ENCODE peak calls at places on chromosome 10, in four cellular contexts. N, G, J and V are unnamed samples.

GRCh38 chr10:85786401-85786899 is 580.1 kb downstream of the GRID1 start:
- DNase-seq in J (no peak), N (no peak), G (no peak), V (no peak)

GRCh38 chr10:62456611-62457101 is 82.5 kb downstream of the ZNF365 start:
- DNase-seq in J (peak; percentile 6), N (no peak), G (no peak), V (no peak)

GRCh38 chr10:46220872-46221538 is 65.8 kb upstream of the ANTXRL start:
- DNase-seq in N (no peak), J (no peak), G (no peak), V (no peak)

GRCh38 chr10:131514454-131514853 is 202.9 kb upstream of the TCERG1L start:
- DNase-seq in G (no peak), J (no peak), N (no peak), V (no peak)

GRCh38 chr10:37854606-37855005 is 2.8 kb downstream of the ZNF248 start:
- DNase-seq in N (no peak), J (no peak), G (no peak), V (no peak)

GRCh38 chr10:28179490-28180099 is 123.3 kb downstream of the MPP7 start:
- DNase-seq in J (peak; percentile 62), N (no peak), G (peak; percentile 49), V (no peak)

GRCh38 chr10:114307731-114308130 is 68.7 kb downstream of the VWA2 start:
- DNase-seq in G (no peak), N (no peak), J (no peak), V (no peak)

GRCh38 chr10:98316661-98317060 is 48.7 kb upstream of the LOXL4 start:
- DNase-seq in N (no peak), G (peak; percentile 32), J (peak; percentile 67), V (no peak)

GRCh38 chr10:133160813-133161471 is 923 bp downstream of the KNDC1 start:
- DNase-seq in G (no peak), J (no peak), N (peak; percentile 42), V (no peak)

GRCh38 chr10:65968437-65968836 is 957.4 kb upstream of the LRRTM3 start:
- DNase-seq in N (no peak), J (no peak), G (no peak), V (no peak)

GRCh38 chr10:43448742-43449141 is 11.8 kb downstream of the ZNF487 start:
- DNase-seq in N (no peak), G (no peak), J (no peak), V (no peak)

GRCh38 chr10:50358925-50359687 is 107.8 kb upstream of the ASAH2 start:
- DNase-seq in N (no peak), J (peak; percentile 18), G (no peak), V (no peak)

GRCh38 chr10:86152911-86153310 is 213.7 kb downstream of the GRID1 start:
- DNase-seq in N (no peak), J (no peak), G (no peak), V (no peak)

GRCh38 chr10:122786269-122786668 is 59.4 kb downstream of the CUZD1 start:
- DNase-seq in J (peak; percentile 33), N (no peak), G (peak; percentile 7), V (no peak)

GRCh38 chr10:36003688-36004087 is 361.6 kb upstream of the FZD8 start:
- DNase-seq in J (no peak), N (no peak), G (no peak), V (no peak)

GRCh38 chr10:34299105-34299611 is 515.9 kb downstream of the PARD3 start:
- DNase-seq in G (peak; percentile 75), J (peak; percentile 55), N (no peak), V (no peak)

GRCh38 chr10:75099952-75100763 is 11.3 kb upstream of the SAMD8 start:
- DNase-seq in J (peak; percentile 52), G (peak; percentile 48), N (peak; percentile 85), V (peak; percentile 81)

GRCh38 chr10:95277201-95277570 is 13.6 kb downstream of the PDLIM1 start:
- DNase-seq in N (no peak), J (no peak), G (no peak), V (no peak)

GRCh38 chr10:94218496-94219183 is 144.1 kb downstream of the NOC3L start:
- DNase-seq in J (peak; percentile 47), N (no peak), G (no peak), V (no peak)

GRCh38 chr10:119625570-119626280 is 25.5 kb upstream of the BAG3 start:
- DNase-seq in J (no peak), N (no peak), G (no peak), V (no peak)

GRCh38 chr10:35667270-35667889 is 25.3 kb upstream of the FZD8 start:
- DNase-seq in N (no peak), G (no peak), J (no peak), V (no peak)

GRCh38 chr10:4656576-4657194 is 169.3 kb upstream of the AKR1E2 start:
- DNase-seq in J (peak; percentile 67), N (no peak), G (peak; percentile 54), V (peak; percentile 28)

GRCh38 chr10:62083413-62083794 is 181.9 kb downstream of the ARID5B start:
- DNase-seq in N (no peak), J (no peak), G (peak; percentile 61), V (no peak)

GRCh38 chr10:92387289-92387940 is 96.4 kb downstream of the MARCHF5 start:
- DNase-seq in N (no peak), J (peak; percentile 75), G (peak; percentile 63), V (no peak)

GRCh38 chr10:108393111-108393510 is 1228.6 kb upstream of the SORCS1 start:
- DNase-seq in G (no peak), J (peak; percentile 26), N (no peak), V (no peak)

GRCh38 chr10:112721080-112721698 is 228.9 kb upstream of the TCF7L2 start:
- DNase-seq in N (no peak), G (peak; percentile 35), J (peak; percentile 53), V (no peak)

GRCh38 chr10:94747838-94748237 is 14.6 kb upstream of the CYP2C19 start:
- DNase-seq in J (no peak), G (no peak), N (no peak), V (no peak)

GRCh38 chr10:1344408-1344807 is 288.2 kb downstream of the WDR37 start:
- DNase-seq in J (no peak), G (no peak), N (no peak), V (no peak)

GRCh38 chr10:63720072-63720537 is 198.9 kb downstream of the REEP3 start:
- DNase-seq in G (peak; percentile 53), J (peak; percentile 45), N (no peak), V (no peak)

GRCh38 chr10:70960316-70960715 is 72.0 kb upstream of the PCBD1 start:
- DNase-seq in G (no peak), N (no peak), J (no peak), V (no peak)
- H3K27ac ChIP-seq in G (no peak overlapping the region), N (no peak overlapping the region), J (no peak overlapping the region), V (no peak overlapping the region)

GRCh38 chr10:69097729-69098128 is 9.8 kb downstream of the SRGN start:
- DNase-seq in G (no peak), J (no peak), N (no peak), V (no peak)

GRCh38 chr10:69096045-69096444 is 8.1 kb downstream of the SRGN start:
- DNase-seq in J (no peak), N (no peak), G (no peak), V (no peak)

GRCh38 chr10:69090687-69091450 is 3.0 kb downstream of the SRGN start:
- DNase-seq in J (no peak), N (no peak), G (no peak), V (no peak)

GRCh38 chr10:69092959-69093850 is 5.3 kb downstream of the SRGN start:
- DNase-seq in G (peak; percentile 80), J (peak; percentile 89), N (peak; percentile 63), V (peak; percentile 70)

DNA sequence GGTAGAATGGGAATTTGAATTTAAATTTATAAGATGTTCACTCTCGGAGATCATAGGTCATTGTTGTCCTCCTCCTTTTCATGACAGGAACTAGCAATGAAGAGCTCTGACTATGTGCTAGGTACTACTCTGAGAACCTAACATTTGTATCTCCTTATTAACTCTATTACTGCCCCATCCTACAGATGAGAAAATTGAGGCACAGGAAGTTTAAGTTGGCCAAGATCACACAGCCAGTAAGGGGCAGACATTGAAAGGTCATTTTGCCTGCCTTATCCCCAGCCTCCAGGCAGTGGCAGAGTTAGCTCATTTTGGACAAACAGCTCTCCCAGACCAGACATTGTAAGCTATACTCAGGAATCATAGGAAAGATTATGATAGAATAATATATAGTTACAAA is 6.0 kb downstream of the SRGN start:
- DNase-seq in N (no peak), G (no peak), J (peak; percentile 33), V (no peak)
- TF ChIP-seq CTCF in N (no peak), G (peak; percentile 26), J (peak; percentile 32), V (no peak)

GRCh38 chr10:103849212-103849877 is 6.0 kb downstream of the SH3PXD2A start:
- DNase-seq in G (no peak), N (no peak), J (no peak), V (no peak)
- H3K4me3 ChIP-seq in G (no peak overlapping the region), N (no peak overlapping the region), J (no peak overlapping the region), V (peak overlapping the region; percentile 4)

DNA sequence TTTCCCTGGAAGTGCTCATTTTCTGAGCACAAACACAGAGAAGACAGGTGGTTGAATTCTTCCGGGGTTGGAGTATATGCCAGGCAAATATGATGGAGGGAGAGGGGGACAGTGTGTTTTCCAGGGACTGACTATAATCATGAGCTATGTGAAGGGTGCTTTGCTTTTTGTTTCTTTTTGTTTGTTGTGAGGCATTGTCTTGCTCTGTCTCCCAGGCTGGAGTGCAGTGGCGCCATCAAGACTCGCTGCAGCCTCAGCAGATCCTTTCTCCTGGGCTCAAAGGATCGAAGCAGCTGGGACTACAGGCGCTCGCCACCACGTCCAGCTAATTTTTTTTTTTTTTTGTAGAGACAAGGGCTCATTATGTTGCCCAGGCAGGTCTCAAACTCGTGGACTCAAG is 47.3 kb upstream of the CPN1 start:
- DNase-seq in G (no peak), J (no peak), N (no peak), V (no peak)
- H3K27ac ChIP-seq in G (no peak overlapping the region), J (no peak overlapping the region), N (no peak overlapping the region), V (no peak overlapping the region)

DNA sequence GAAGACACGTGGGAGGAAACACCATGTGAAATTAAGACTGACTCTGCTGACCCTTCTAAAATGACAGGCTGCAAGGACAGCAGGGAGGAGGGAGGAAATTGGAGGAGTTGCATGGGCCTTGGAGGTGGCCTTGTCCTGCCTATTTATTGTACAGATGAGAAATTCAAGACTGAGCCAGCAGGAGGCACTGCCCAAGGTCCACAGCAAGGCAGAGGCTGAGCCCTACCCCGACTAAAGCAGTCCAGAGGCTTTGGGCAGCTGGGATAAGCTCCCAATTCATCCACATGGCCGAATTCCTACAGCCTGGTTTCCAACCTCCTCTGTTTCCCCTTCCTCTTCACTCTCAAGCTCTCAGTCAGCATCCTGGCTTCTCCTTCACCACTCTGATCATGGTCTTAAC is 215.9 kb upstream of the ZMIZ1 start:
- DNase-seq in G (no peak), N (no peak), J (peak; percentile 4), V (no peak)
- TF ChIP-seq CTCF in G (peak; percentile 52), N (no peak), J (peak; percentile 22), V (no peak)

DNA sequence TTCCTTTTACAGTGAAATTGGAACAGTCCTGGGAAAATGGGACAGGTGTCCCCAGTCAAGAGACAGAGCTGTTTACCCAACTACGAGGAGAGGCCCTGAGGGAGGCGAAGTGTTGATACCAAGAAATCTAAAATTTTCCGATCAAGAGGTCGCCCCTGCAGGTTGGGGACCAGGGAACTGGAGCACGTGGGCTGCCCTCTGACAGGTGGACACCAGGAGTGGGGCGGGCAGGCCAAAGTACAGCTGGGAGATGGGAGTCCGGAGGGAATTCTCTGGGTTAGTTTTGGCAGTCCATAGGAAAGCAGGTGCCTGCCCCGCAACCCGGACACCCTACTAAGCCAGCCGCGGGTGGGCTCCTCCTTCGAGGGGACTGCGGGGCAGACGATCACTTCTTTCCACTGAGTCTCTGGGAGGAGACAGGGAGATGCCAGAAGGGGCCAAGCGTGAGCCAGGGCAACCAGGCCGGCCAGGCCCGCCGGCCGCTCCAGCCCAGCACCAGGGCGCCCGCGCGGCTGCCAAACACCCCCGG is 942 bp upstream of the CAMK1D start:
- DNase-seq in G (no peak), J (no peak), N (no peak), V (no peak)
- H3K4me3 ChIP-seq in G (peak overlapping the region; percentile 84), J (peak overlapping the region; percentile 84), N (peak overlapping the region; percentile 74), V (peak overlapping the region; percentile 86)

GRCh38 chr10:124232686-124233545 is 139.5 kb upstream of the CHST15 start:
- DNase-seq in J (no peak), G (no peak), N (no peak), V (no peak)
- H3K27ac ChIP-seq in J (no peak overlapping the region), G (no peak overlapping the region), N (no peak overlapping the region), V (no peak overlapping the region)